ENCODE peak calls at places on chromosomes 5 and 9, in eight cellular contexts. One of them, this sample, is unnamed.

GRCh38 chr5:154309361-154309725 is 118.8 kb downstream of the GALNT10 start:
- DNase-seq in CD4-positive, alpha-beta T cell: no peak
- DNase-seq in left ventricle myocardium inferior: no peak
- DNase-seq in brain microvascular endothelial cell: peak
- DNase-seq in upper lobe of right lung: no peak
- DNase-seq in K562: no peak
- DNase-seq in sigmoid colon: no peak
- DNase-seq in PC-9: peak
- DNase-seq in this sample: peak

GRCh38 chr9:2411459-2412215 is 209.9 kb upstream of the VLDLR start:
- DNase-seq in PC-9: peak
- DNase-seq in upper lobe of right lung: no peak
- DNase-seq in CD4-positive, alpha-beta T cell: no peak
- DNase-seq in K562: no peak
- DNase-seq in sigmoid colon: no peak
- DNase-seq in brain microvascular endothelial cell: peak
- DNase-seq in left ventricle myocardium inferior: no peak
- DNase-seq in this sample: peak

GRCh38 chr9:75616052-75616451 is 274.4 kb upstream of the PCSK5 start:
- DNase-seq in left ventricle myocardium inferior: no peak
- DNase-seq in brain microvascular endothelial cell: no peak
- DNase-seq in CD4-positive, alpha-beta T cell: no peak
- DNase-seq in sigmoid colon: no peak
- DNase-seq in K562: no peak
- DNase-seq in upper lobe of right lung: no peak
- DNase-seq in PC-9: no peak
- DNase-seq in this sample: no peak

GRCh38 chr9:37963936-37964739 is 60.2 kb upstream of the SLC25A51 start:
- DNase-seq in upper lobe of right lung: peak
- DNase-seq in left ventricle myocardium inferior: no peak
- DNase-seq in K562: no peak
- DNase-seq in sigmoid colon: no peak
- DNase-seq in CD4-positive, alpha-beta T cell: no peak
- DNase-seq in brain microvascular endothelial cell: peak
- DNase-seq in PC-9: peak
- DNase-seq in this sample: peak

GRCh38 chr5:3509290-3509689 is 86.3 kb upstream of the IRX1 start:
- DNase-seq in CD4-positive, alpha-beta T cell: no peak
- DNase-seq in PC-9: no peak
- DNase-seq in sigmoid colon: no peak
- DNase-seq in left ventricle myocardium inferior: no peak
- DNase-seq in upper lobe of right lung: no peak
- DNase-seq in K562: peak
- DNase-seq in brain microvascular endothelial cell: no peak
- DNase-seq in this sample: no peak

GRCh38 chr9:98765276-98765675 is 31.1 kb downstream of the ANKS6 start:
- DNase-seq in upper lobe of right lung: no peak
- DNase-seq in sigmoid colon: no peak
- DNase-seq in PC-9: no peak
- DNase-seq in K562: no peak
- DNase-seq in left ventricle myocardium inferior: no peak
- DNase-seq in brain microvascular endothelial cell: no peak
- DNase-seq in CD4-positive, alpha-beta T cell: no peak
- DNase-seq in this sample: no peak

GRCh38 chr9:99158629-99159028 is 53.7 kb downstream of the TGFBR1 start:
- DNase-seq in brain microvascular endothelial cell: no peak
- DNase-seq in upper lobe of right lung: no peak
- DNase-seq in sigmoid colon: no peak
- DNase-seq in PC-9: no peak
- DNase-seq in K562: no peak
- DNase-seq in CD4-positive, alpha-beta T cell: no peak
- DNase-seq in left ventricle myocardium inferior: no peak
- DNase-seq in this sample: no peak

GRCh38 chr5:176530983-176531901 is 6.0 kb downstream of the RNF44 start:
- DNase-seq in K562: no peak
- DNase-seq in upper lobe of right lung: no peak
- DNase-seq in CD4-positive, alpha-beta T cell: no peak
- DNase-seq in PC-9: no peak
- DNase-seq in left ventricle myocardium inferior: no peak
- DNase-seq in brain microvascular endothelial cell: no peak
- DNase-seq in sigmoid colon: peak
- DNase-seq in this sample: peak

GRCh38 chr9:94862242-94862610 is 135.7 kb downstream of the AOPEP start:
- DNase-seq in brain microvascular endothelial cell: no peak
- DNase-seq in sigmoid colon: no peak
- DNase-seq in CD4-positive, alpha-beta T cell: no peak
- DNase-seq in upper lobe of right lung: no peak
- DNase-seq in left ventricle myocardium inferior: no peak
- DNase-seq in PC-9: no peak
- DNase-seq in K562: no peak
- DNase-seq in this sample: no peak

GRCh38 chr5:72067682-72068470 is 39.4 kb upstream of the MAP1B start:
- DNase-seq in brain microvascular endothelial cell: peak
- DNase-seq in upper lobe of right lung: no peak
- DNase-seq in K562: peak
- DNase-seq in CD4-positive, alpha-beta T cell: no peak
- DNase-seq in left ventricle myocardium inferior: no peak
- DNase-seq in PC-9: peak
- DNase-seq in sigmoid colon: no peak
- DNase-seq in this sample: peak

DNA sequence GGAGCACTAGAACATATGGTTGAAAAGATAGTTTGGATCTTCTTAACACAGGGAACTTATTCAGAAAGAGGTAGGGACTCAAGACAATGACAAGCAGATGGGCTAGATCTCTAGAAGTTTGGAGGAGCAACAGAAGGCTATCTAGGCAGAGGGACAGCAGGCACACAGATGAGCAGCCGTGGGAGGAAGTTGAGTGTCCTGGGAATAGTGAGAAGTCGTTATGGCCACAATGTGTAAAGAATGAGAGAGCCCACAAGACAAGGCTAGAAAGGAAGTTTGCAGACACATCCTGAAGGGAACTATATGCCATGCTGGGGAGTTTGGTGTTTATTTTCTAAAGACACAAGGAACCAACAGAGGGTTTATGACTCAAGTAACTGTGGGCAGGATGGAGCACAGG is 160.5 kb downstream of the PALM2AKAP2 start:
- DNase-seq in K562: no peak
- DNase-seq in sigmoid colon: no peak
- DNase-seq in upper lobe of right lung: no peak
- DNase-seq in brain microvascular endothelial cell: no peak
- DNase-seq in CD4-positive, alpha-beta T cell: no peak
- DNase-seq in left ventricle myocardium inferior: no peak
- DNase-seq in PC-9: no peak
- DNase-seq in this sample: no peak
- H3K27ac ChIP-seq in K562: no peak
- H3K27ac ChIP-seq in sigmoid colon: no peak
- H3K27ac ChIP-seq in upper lobe of right lung: no peak
- H3K27ac ChIP-seq in brain microvascular endothelial cell: no peak
- H3K27ac ChIP-seq in CD4-positive, alpha-beta T cell: no peak
- H3K27ac ChIP-seq in left ventricle myocardium inferior: no peak
- H3K27ac ChIP-seq in PC-9: no peak
- H3K27ac ChIP-seq in this sample: no peak

GRCh38 chr9:118215544-118215943 is 511.3 kb downstream of the TLR4 start:
- DNase-seq in sigmoid colon: no peak
- DNase-seq in brain microvascular endothelial cell: no peak
- DNase-seq in K562: no peak
- DNase-seq in upper lobe of right lung: no peak
- DNase-seq in CD4-positive, alpha-beta T cell: no peak
- DNase-seq in PC-9: no peak
- DNase-seq in left ventricle myocardium inferior: no peak
- DNase-seq in this sample: no peak
- TF ChIP-seq CTCF in sigmoid colon: no peak
- TF ChIP-seq CTCF in brain microvascular endothelial cell: no peak
- TF ChIP-seq CTCF in K562: no peak
- TF ChIP-seq CTCF in upper lobe of right lung: no peak
- TF ChIP-seq CTCF in CD4-positive, alpha-beta T cell: no peak
- TF ChIP-seq CTCF in PC-9: no peak
- TF ChIP-seq CTCF in left ventricle myocardium inferior: no peak
- TF ChIP-seq CTCF in this sample: no peak

DNA sequence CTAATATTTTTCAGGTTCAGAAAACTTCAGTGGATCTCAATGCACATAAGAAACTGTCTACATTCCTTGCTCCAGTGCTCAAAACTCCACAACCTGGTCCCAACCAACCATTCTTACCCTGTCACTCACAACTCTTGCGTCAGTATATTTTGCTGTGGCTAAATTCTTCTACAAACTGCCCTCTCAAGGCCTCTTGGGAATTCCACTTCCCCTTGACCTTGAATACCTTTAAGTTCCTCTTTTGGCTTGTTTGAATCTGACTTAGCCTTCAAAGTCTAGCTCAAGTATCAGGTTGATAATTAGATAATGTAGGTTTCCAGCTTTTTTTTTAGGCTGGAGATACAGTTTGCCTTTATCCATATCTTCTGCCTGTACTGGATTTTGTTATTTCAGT is 128.3 kb downstream of the SLF1 start:
- DNase-seq in PC-9: no peak
- DNase-seq in K562: peak
- DNase-seq in sigmoid colon: no peak
- DNase-seq in left ventricle myocardium inferior: no peak
- DNase-seq in brain microvascular endothelial cell: peak
- DNase-seq in CD4-positive, alpha-beta T cell: no peak
- DNase-seq in upper lobe of right lung: no peak
- DNase-seq in this sample: peak
- H3K27ac ChIP-seq in PC-9: no peak
- H3K27ac ChIP-seq in K562: no peak
- H3K27ac ChIP-seq in sigmoid colon: no peak
- H3K27ac ChIP-seq in left ventricle myocardium inferior: no peak
- H3K27ac ChIP-seq in brain microvascular endothelial cell: no peak
- H3K27ac ChIP-seq in CD4-positive, alpha-beta T cell: no peak
- H3K27ac ChIP-seq in upper lobe of right lung: no peak
- H3K27ac ChIP-seq in this sample: peak

GRCh38 chr5:133496631-133497030 is 115.7 kb downstream of the FSTL4 start:
- DNase-seq in CD4-positive, alpha-beta T cell: no peak
- DNase-seq in upper lobe of right lung: no peak
- DNase-seq in brain microvascular endothelial cell: no peak
- DNase-seq in K562: no peak
- DNase-seq in PC-9: no peak
- DNase-seq in left ventricle myocardium inferior: no peak
- DNase-seq in sigmoid colon: no peak
- DNase-seq in this sample: no peak

GRCh38 chr5:133497608-133498348 is 114.6 kb downstream of the FSTL4 start:
- DNase-seq in PC-9: no peak
- DNase-seq in sigmoid colon: no peak
- DNase-seq in left ventricle myocardium inferior: no peak
- DNase-seq in CD4-positive, alpha-beta T cell: no peak
- DNase-seq in brain microvascular endothelial cell: no peak
- DNase-seq in upper lobe of right lung: no peak
- DNase-seq in K562: no peak
- DNase-seq in this sample: no peak

DNA sequence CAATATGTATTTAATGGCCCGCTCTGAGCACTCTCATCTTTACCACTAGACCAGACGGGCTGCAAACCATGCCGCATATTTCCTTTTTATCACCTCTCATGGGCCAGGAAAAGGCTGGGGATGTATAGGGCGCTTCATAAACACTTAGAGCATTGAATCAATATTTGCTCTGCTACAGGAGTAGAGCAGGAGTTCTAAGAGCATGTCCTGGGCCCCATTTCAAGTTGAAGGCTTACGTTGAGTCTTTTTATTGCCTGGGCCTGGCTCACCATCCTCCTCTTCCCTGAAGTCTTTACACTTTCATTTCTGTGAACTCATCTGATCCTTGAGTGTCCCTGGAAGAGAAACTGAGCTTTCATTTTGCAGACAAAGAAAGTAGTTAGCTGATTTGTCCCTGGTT is 112.4 kb downstream of the FSTL4 start:
- DNase-seq in PC-9: no peak
- DNase-seq in upper lobe of right lung: no peak
- DNase-seq in K562: no peak
- DNase-seq in left ventricle myocardium inferior: no peak
- DNase-seq in sigmoid colon: no peak
- DNase-seq in CD4-positive, alpha-beta T cell: no peak
- DNase-seq in brain microvascular endothelial cell: no peak
- DNase-seq in this sample: no peak
- TF ChIP-seq CTCF in PC-9: no peak
- TF ChIP-seq CTCF in upper lobe of right lung: no peak
- TF ChIP-seq CTCF in K562: no peak
- TF ChIP-seq CTCF in left ventricle myocardium inferior: no peak
- TF ChIP-seq CTCF in sigmoid colon: no peak
- TF ChIP-seq CTCF in CD4-positive, alpha-beta T cell: no peak
- TF ChIP-seq CTCF in brain microvascular endothelial cell: no peak
- TF ChIP-seq CTCF in this sample: no peak

DNA sequence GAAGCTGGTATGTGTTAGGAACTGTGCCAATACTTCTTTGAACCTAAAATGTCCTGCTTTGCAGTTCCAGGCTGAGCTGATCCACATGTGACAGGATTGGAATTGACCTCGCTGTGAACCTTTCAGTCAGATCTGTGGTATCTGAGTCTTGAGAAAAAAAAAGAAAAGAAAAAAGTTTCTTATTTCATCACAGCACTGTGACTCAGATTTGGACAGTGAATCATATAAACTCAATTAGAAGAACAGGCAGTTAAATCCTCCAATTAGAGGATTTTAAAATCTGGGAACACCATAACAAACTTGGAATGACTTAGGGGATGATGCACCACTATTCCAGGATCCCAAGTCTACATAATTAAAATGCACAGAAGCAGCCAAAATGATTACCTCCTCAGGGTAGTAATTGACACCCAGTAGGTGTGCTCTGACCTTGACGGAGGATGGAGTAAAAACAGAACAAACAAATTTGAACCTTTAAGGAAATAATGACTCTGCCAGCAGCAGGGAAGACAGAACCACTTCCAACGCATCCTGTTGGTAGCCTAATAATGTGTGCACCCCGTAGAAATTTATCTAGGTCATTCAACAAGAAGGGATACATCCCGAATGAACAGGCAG is 57.8 kb upstream of the RAI14 start:
- DNase-seq in sigmoid colon: no peak
- DNase-seq in K562: no peak
- DNase-seq in PC-9: peak
- DNase-seq in brain microvascular endothelial cell: peak
- DNase-seq in upper lobe of right lung: no peak
- DNase-seq in CD4-positive, alpha-beta T cell: no peak
- DNase-seq in left ventricle myocardium inferior: no peak
- DNase-seq in this sample: peak
- H3K27ac ChIP-seq in sigmoid colon: peak
- H3K27ac ChIP-seq in K562: no peak
- H3K27ac ChIP-seq in PC-9: peak
- H3K27ac ChIP-seq in brain microvascular endothelial cell: peak
- H3K27ac ChIP-seq in upper lobe of right lung: no peak
- H3K27ac ChIP-seq in CD4-positive, alpha-beta T cell: no peak
- H3K27ac ChIP-seq in left ventricle myocardium inferior: no peak
- H3K27ac ChIP-seq in this sample: peak

DNA sequence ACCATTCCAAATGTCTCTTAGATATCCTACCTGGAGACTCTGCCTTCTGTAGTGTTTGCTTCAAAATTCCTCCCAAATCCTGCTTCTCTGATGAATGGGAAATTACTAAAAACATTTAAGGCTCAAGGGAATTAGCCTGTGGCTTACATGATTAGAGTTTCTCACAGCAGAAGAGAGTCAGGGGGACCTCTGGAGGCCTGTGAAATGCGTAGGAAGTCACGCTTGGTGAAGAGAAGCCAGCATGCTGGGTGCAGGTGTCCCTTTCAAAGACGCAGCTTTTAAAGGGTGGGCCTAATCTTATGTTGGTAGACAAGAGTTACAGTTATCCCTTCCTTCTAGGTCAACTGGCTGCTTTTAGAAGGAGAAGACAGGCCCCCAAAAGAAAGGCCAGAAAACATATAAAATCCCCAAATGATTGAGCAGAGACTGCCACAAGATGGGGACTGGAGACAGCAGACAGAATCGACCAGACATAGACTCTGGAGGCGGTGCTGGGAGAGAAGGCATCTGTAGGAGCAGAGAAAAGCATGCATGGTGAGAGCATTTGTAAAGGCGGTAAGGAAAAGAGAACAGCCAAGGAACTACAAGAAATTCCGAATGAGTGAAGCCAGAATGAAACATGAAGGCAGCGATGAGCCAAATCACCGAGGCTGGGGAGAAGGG is 42.3 kb downstream of the B4GALT1 start:
- DNase-seq in K562: no peak
- DNase-seq in CD4-positive, alpha-beta T cell: no peak
- DNase-seq in sigmoid colon: no peak
- DNase-seq in brain microvascular endothelial cell: no peak
- DNase-seq in left ventricle myocardium inferior: no peak
- DNase-seq in upper lobe of right lung: no peak
- DNase-seq in PC-9: no peak
- DNase-seq in this sample: no peak
- TF ChIP-seq CTCF in K562: no peak
- TF ChIP-seq CTCF in CD4-positive, alpha-beta T cell: no peak
- TF ChIP-seq CTCF in sigmoid colon: no peak
- TF ChIP-seq CTCF in brain microvascular endothelial cell: no peak
- TF ChIP-seq CTCF in left ventricle myocardium inferior: no peak
- TF ChIP-seq CTCF in upper lobe of right lung: no peak
- TF ChIP-seq CTCF in PC-9: no peak
- TF ChIP-seq CTCF in this sample: no peak

This sample was measured in astrocyte.